ENCODE peak calls at places on chromosomes 16 and 17, in ten cellular contexts. G, Z, L, V, J, K, W, E, H and A are unnamed samples.

GRCh38 chr17:38539386-38539785 is 66.4 kb downstream of the SRCIN1 start:
- DNase-seq in J (no peak), V (no peak), L (no peak), E (no peak), H (peak; percentile 65), Z (no peak), W (no peak), G (peak; percentile 19), K (no peak), A (no peak)

GRCh38 chr16:51880776-51881175 is 666.2 kb downstream of the TOX3 start:
- DNase-seq in W (no peak), H (no peak), Z (peak; percentile 40), G (no peak), K (no peak), J (no peak), E (no peak), L (no peak), V (no peak), A (no peak)

GRCh38 chr17:43468746-43469544 is 14.8 kb upstream of the DHX8 start:
- DNase-seq in Z (peak; percentile 91), V (no peak), H (no peak), E (no peak), G (no peak), J (no peak), W (no peak), L (no peak), K (no peak), A (no peak)

GRCh38 chr16:86303787-86304685 is 206.3 kb upstream of the FOXF1 start:
- DNase-seq in G (no peak), H (no peak), L (no peak), J (no peak), K (no peak), W (no peak), E (no peak), V (no peak), Z (no peak), A (peak; percentile 54)

GRCh38 chr17:43608313-43608712 is 53.4 kb downstream of the MEOX1 start:
- DNase-seq in G (no peak), E (no peak), W (no peak), K (no peak), J (no peak), V (no peak), H (no peak), L (no peak), Z (peak; percentile 27), A (no peak)

GRCh38 chr16:67917852-67918236 is 13.8 kb downstream of the CTRL start:
- DNase-seq in Z (peak; percentile 87), E (no peak), K (no peak), W (no peak), H (no peak), V (no peak), L (no peak), J (no peak), G (no peak), A (peak; percentile 85)

GRCh38 chr17:38751144-38751802 is 1.3 kb upstream of the PSMB3 start:
- DNase-seq in Z (peak; percentile 38), J (no peak), W (no peak), K (no peak), L (no peak), V (peak; percentile 53), E (no peak), G (no peak), H (no peak), A (no peak)

GRCh38 chr16:68486671-68487495 is 38.6 kb upstream of the SMPD3 start:
- DNase-seq in E (no peak), G (no peak), Z (no peak), J (no peak), L (no peak), V (peak; percentile 28), K (no peak), H (no peak), W (no peak), A (no peak)

GRCh38 chr16:72666267-72666666 is 381.7 kb downstream of the ZFHX3 start:
- DNase-seq in J (no peak), L (no peak), E (no peak), H (no peak), Z (no peak), W (no peak), K (no peak), G (no peak), V (peak; percentile 12), A (no peak)

GRCh38 chr16:72658888-72659717 is 388.8 kb downstream of the ZFHX3 start:
- DNase-seq in L (no peak), H (no peak), K (no peak), V (no peak), E (no peak), Z (no peak), G (no peak), W (no peak), J (no peak), A (no peak)

GRCh38 chr16:72664122-72664479 is 383.8 kb downstream of the ZFHX3 start:
- DNase-seq in E (no peak), L (no peak), Z (peak; percentile 9), K (no peak), W (no peak), J (no peak), G (no peak), V (no peak), H (no peak), A (no peak)

DNA sequence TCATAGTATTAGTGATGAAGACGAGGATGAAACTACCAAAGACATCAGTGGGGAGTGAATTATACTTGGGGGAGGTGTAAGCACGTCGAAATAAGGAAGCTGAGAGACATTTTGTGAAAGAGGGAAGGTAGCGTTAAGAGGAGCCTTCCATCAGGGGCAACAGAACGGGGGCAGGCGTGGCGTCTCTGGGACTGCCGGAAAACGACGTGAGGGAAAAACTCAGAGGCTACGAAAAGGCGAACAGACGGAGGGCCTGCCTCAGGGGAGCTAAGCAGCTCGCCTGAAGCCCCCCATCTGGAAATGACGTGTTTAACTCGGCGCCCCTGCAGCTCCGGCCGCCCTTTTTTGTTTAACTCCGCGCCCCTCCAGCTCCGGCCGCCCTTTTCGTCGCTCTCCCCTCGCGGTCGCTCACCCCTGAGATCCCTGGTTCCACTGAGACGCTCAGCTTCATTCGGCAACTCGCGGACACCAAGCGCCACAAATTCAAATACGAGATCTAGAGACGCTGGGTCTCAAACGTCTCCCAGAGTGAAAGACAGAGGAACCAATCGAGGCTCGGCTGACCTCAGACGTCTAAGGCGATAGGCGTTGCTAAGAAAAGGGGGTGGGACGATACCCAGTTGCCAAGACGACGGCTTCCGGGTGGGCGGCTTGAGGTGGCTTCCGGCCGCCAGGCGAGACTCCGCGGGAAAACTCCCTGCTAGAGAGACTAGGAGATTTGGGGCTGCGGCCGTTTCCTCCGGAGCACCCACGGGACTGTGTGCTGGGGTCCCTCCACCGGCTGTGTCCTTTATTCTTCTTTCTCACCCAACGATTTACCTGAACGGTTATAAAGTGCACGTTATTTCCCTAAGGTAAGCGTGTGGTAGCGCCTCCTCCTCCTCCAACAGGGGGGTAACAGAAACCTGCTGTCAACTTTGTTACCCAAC is 383.2 kb downstream of the ZFHX3 start:
- DNase-seq in V (peak; percentile 99), K (peak; percentile 96), E (peak; percentile 97), H (peak; percentile 95), L (peak; percentile 89), W (peak; percentile 96), G (peak; percentile 96), J (peak; percentile 88), Z (peak; percentile 94), A (peak; percentile 99)
- H3K27ac ChIP-seq in V (peak overlapping the region; percentile 88), K (peak overlapping the region; percentile 86), E (no peak overlapping the region), H (no peak overlapping the region), L (no peak overlapping the region), W (peak overlapping the region; percentile 73), G (peak overlapping the region; percentile 37), J (peak overlapping the region; percentile 87), Z (peak overlapping the region; percentile 54), A (peak overlapping the region; percentile 40)

GRCh38 chr17:37490638-37491614 is 1.2 kb downstream of the DUSP14 start:
- DNase-seq in E (no peak), G (peak; percentile 69), J (no peak), W (peak; percentile 41), H (peak; percentile 53), L (no peak), K (no peak), Z (peak; percentile 87), V (peak; percentile 70), A (peak; percentile 88)

GRCh38 chr17:37494971-37495370 is 5.3 kb downstream of the DUSP14 start:
- DNase-seq in L (no peak), K (no peak), E (no peak), J (no peak), V (peak; percentile 52), Z (no peak), H (no peak), W (no peak), G (no peak), A (no peak)

GRCh38 chr17:37494401-37494831 is 4.7 kb downstream of the DUSP14 start:
- DNase-seq in W (no peak), V (no peak), L (no peak), K (no peak), E (no peak), Z (no peak), G (no peak), J (no peak), H (no peak), A (no peak)

GRCh38 chr17:37492167-37492566 is 2.5 kb downstream of the DUSP14 start:
- DNase-seq in W (no peak), E (no peak), L (no peak), G (no peak), Z (no peak), V (no peak), J (no peak), H (no peak), K (no peak), A (no peak)

GRCh38 chr17:37493249-37494027 is 3.7 kb downstream of the DUSP14 start:
- DNase-seq in Z (peak; percentile 86), V (no peak), J (no peak), K (no peak), H (no peak), W (no peak), G (no peak), E (no peak), L (no peak), A (no peak)
- H3K4me1 ChIP-seq in Z (peaks cover 35% of the 10 kb centered on the region), V (peaks cover 32% of the 10 kb centered on the region), J (peaks cover 32% of the 10 kb centered on the region), K (peaks cover 32% of the 10 kb centered on the region), H (peaks cover 3% of the 10 kb centered on the region), W (peaks cover 38% of the 10 kb centered on the region), G (peaks cover 22% of the 10 kb centered on the region), E (peaks cover 3% of the 10 kb centered on the region), L (peaks cover 24% of the 10 kb centered on the region), A (peaks cover 41% of the 10 kb centered on the region)

GRCh38 chr17:62644487-62645173 is 17.2 kb downstream of the MRC2 start:
- DNase-seq in H (no peak), E (no peak), K (no peak), J (no peak), L (no peak), W (no peak), V (peak; percentile 75), G (no peak), Z (no peak), A (no peak)

GRCh38 chr17:62648247-62648953 is 20.9 kb downstream of the MRC2 start:
- DNase-seq in L (no peak), J (no peak), E (no peak), H (no peak), K (no peak), V (no peak), G (no peak), W (no peak), Z (no peak), A (no peak)

GRCh38 chr17:62648954-62649294 is 21.5 kb downstream of the MRC2 start:
- DNase-seq in W (no peak), G (no peak), V (no peak), J (no peak), K (no peak), L (no peak), H (no peak), E (peak; percentile 26), Z (no peak), A (no peak)

GRCh38 chr17:62641101-62641500 is 13.6 kb downstream of the MRC2 start:
- DNase-seq in G (no peak), W (no peak), E (no peak), K (no peak), L (no peak), J (no peak), Z (no peak), H (no peak), V (no peak), A (no peak)

DNA sequence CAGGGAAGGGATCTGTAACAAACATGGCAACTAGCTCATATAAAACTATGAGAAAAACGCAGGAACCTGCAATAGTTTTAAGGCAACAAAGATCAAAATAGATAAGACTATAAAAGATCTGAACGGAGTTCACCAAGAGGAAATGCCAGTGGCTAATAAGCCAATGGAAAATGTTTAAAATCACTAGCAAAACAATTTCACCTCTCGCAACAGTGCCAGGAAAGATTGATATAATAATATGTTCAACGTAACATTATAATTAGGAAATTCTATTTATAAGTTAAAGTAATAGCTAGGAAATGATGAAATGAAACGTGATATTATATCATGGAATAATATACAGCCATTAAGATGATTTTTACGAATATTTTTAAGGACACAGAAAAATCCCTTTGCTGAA is 16.0 kb downstream of the MRC2 start:
- DNase-seq in J (no peak), W (no peak), L (no peak), H (no peak), E (no peak), K (no peak), Z (no peak), V (no peak), G (no peak), A (no peak)
- H3K27ac ChIP-seq in J (no peak overlapping the region), W (no peak overlapping the region), L (peak overlapping the region; percentile 13), H (no peak overlapping the region), E (no peak overlapping the region), K (no peak overlapping the region), Z (no peak overlapping the region), V (no peak overlapping the region), G (no peak overlapping the region), A (no peak overlapping the region)

DNA sequence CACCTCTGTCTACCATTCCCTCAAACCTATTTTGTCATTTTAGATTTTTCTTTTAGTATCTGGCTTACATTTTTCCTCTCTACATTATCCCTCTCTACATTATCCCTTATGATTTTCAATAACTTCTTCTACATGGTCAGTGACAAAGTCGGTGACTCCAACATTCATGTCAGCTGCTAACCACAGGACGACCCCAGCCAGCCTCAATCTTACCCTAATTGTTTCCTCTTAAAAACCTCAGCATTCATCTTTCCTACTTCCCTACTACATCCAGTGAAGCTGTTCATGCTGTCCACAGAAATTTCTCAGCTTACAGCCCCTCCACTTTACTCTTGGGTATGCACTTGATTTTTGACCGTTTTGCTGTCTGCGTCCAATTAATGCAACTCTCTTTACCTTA is 8.3 kb downstream of the MYH10 start:
- DNase-seq in K (no peak), H (no peak), E (no peak), V (no peak), Z (no peak), J (no peak), L (no peak), G (no peak), W (no peak), A (no peak)
- H3K4me1 ChIP-seq in K (peaks cover 6% of the 10 kb centered on the region), H (no peaks in the 10 kb centered on the region), E (peaks cover 10% of the 10 kb centered on the region), V (peaks cover 3% of the 10 kb centered on the region), Z (peaks cover 6% of the 10 kb centered on the region), J (no peaks in the 10 kb centered on the region), L (peaks cover 92% of the 10 kb centered on the region), G (no peaks in the 10 kb centered on the region), W (no peaks in the 10 kb centered on the region), A (peaks cover 21% of the 10 kb centered on the region)